ENCODE peak calls at places on chromosomes 1 and 21, in nine cellular contexts. One of them, this sample, is unnamed.

GRCh38 chr1:159829822-159830455 is 3.3 kb downstream of the SLAMF8 start:
- DNase-seq in transverse colon: no peak
- DNase-seq in foreskin keratinocyte: no peak
- DNase-seq in stomach: no peak
- DNase-seq in chondrocyte: no peak
- DNase-seq in brain microvascular endothelial cell: peak
- DNase-seq in heart right ventricle: no peak
- DNase-seq in colonic mucosa: no peak
- DNase-seq in endothelial cell: no peak
- DNase-seq in this sample: no peak

GRCh38 chr1:54807756-54808155 is 6.6 kb upstream of the TTC22 start:
- DNase-seq in transverse colon: peak
- DNase-seq in foreskin keratinocyte: no peak
- DNase-seq in stomach: peak
- DNase-seq in chondrocyte: peak
- DNase-seq in brain microvascular endothelial cell: no peak
- DNase-seq in heart right ventricle: no peak
- DNase-seq in colonic mucosa: no peak
- DNase-seq in endothelial cell: no peak
- DNase-seq in this sample: no peak

GRCh38 chr1:17485280-17485679 is 45.8 kb upstream of the RCC2 start:
- DNase-seq in transverse colon: no peak
- DNase-seq in foreskin keratinocyte: no peak
- DNase-seq in stomach: peak
- DNase-seq in chondrocyte: no peak
- DNase-seq in brain microvascular endothelial cell: peak
- DNase-seq in heart right ventricle: no peak
- DNase-seq in colonic mucosa: no peak
- DNase-seq in endothelial cell: peak
- DNase-seq in this sample: no peak

GRCh38 chr1:155050560-155051341 is at the start of gene ADAM15:
- DNase-seq in transverse colon: peak
- DNase-seq in foreskin keratinocyte: peak
- DNase-seq in stomach: peak
- DNase-seq in chondrocyte: no peak
- DNase-seq in brain microvascular endothelial cell: peak
- DNase-seq in heart right ventricle: peak
- DNase-seq in colonic mucosa: peak
- DNase-seq in endothelial cell: peak
- DNase-seq in this sample: peak

GRCh38 chr21:43676391-43676790 is 17.0 kb downstream of the RRP1B start:
- DNase-seq in transverse colon: no peak
- DNase-seq in foreskin keratinocyte: no peak
- DNase-seq in stomach: no peak
- DNase-seq in chondrocyte: no peak
- DNase-seq in brain microvascular endothelial cell: no peak
- DNase-seq in heart right ventricle: no peak
- DNase-seq in colonic mucosa: no peak
- DNase-seq in endothelial cell: no peak
- DNase-seq in this sample: no peak

GRCh38 chr1:1622578-1623094 is 7.3 kb downstream of the MIB2 start:
- DNase-seq in transverse colon: no peak
- DNase-seq in foreskin keratinocyte: no peak
- DNase-seq in stomach: no peak
- DNase-seq in chondrocyte: no peak
- DNase-seq in brain microvascular endothelial cell: no peak
- DNase-seq in heart right ventricle: no peak
- DNase-seq in colonic mucosa: no peak
- DNase-seq in endothelial cell: no peak
- DNase-seq in this sample: no peak

GRCh38 chr1:154743536-154744036 is 126.5 kb downstream of the KCNN3 start:
- DNase-seq in transverse colon: no peak
- DNase-seq in foreskin keratinocyte: no peak
- DNase-seq in stomach: no peak
- DNase-seq in chondrocyte: no peak
- DNase-seq in brain microvascular endothelial cell: no peak
- DNase-seq in heart right ventricle: no peak
- DNase-seq in colonic mucosa: no peak
- DNase-seq in endothelial cell: no peak
- DNase-seq in this sample: no peak

GRCh38 chr21:40841524-40842196 is 5.3 kb downstream of the DSCAM start:
- DNase-seq in transverse colon: no peak
- DNase-seq in foreskin keratinocyte: peak
- DNase-seq in stomach: peak
- DNase-seq in chondrocyte: no peak
- DNase-seq in brain microvascular endothelial cell: no peak
- DNase-seq in heart right ventricle: peak
- DNase-seq in colonic mucosa: no peak
- DNase-seq in endothelial cell: peak
- DNase-seq in this sample: no peak

GRCh38 chr21:40227111-40227510 is 359.9 kb downstream of the PCP4 start:
- DNase-seq in transverse colon: no peak
- DNase-seq in foreskin keratinocyte: peak
- DNase-seq in stomach: no peak
- DNase-seq in chondrocyte: no peak
- DNase-seq in brain microvascular endothelial cell: no peak
- DNase-seq in heart right ventricle: no peak
- DNase-seq in colonic mucosa: no peak
- DNase-seq in endothelial cell: no peak
- DNase-seq in this sample: no peak

DNA sequence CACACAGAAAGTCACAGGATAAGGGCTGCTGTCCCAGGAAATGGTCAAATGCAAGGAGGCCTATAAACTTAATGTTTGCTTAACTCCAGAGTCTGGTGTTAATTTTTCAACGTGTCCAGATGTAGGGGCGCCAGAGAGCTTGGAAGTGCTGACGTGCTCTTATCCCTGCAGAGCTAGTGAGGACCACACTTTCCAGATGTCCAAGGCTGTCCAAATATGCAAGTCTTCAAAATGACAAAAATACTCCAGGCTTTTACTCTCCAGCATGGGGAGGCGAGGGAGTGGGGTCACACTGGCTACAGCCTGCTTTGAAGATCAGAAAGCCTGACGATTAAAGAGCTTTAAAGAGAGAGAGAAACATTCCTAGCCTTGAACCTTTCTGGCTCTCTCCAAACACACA is 57.6 kb downstream of the ABCA4 start:
- DNase-seq in transverse colon: peak
- DNase-seq in foreskin keratinocyte: no peak
- DNase-seq in stomach: peak
- DNase-seq in chondrocyte: no peak
- DNase-seq in brain microvascular endothelial cell: peak
- DNase-seq in heart right ventricle: peak
- DNase-seq in colonic mucosa: peak
- DNase-seq in endothelial cell: no peak
- DNase-seq in this sample: no peak
- TF ChIP-seq CTCF in transverse colon: peak
- TF ChIP-seq CTCF in foreskin keratinocyte: peak
- TF ChIP-seq CTCF in stomach: peak
- TF ChIP-seq CTCF in chondrocyte: peak
- TF ChIP-seq CTCF in brain microvascular endothelial cell: peak
- TF ChIP-seq CTCF in heart right ventricle: peak
- TF ChIP-seq CTCF in colonic mucosa: no peak
- TF ChIP-seq CTCF in endothelial cell: no peak
- TF ChIP-seq CTCF in this sample: no peak

GRCh38 chr1:220371324-220371723 is 99.1 kb upstream of the RAB3GAP2 start:
- DNase-seq in transverse colon: no peak
- DNase-seq in foreskin keratinocyte: no peak
- DNase-seq in stomach: no peak
- DNase-seq in chondrocyte: no peak
- DNase-seq in brain microvascular endothelial cell: no peak
- DNase-seq in heart right ventricle: no peak
- DNase-seq in colonic mucosa: no peak
- DNase-seq in endothelial cell: peak
- DNase-seq in this sample: no peak
- TF ChIP-seq CTCF in transverse colon: no peak
- TF ChIP-seq CTCF in foreskin keratinocyte: peak
- TF ChIP-seq CTCF in stomach: no peak
- TF ChIP-seq CTCF in chondrocyte: no peak
- TF ChIP-seq CTCF in brain microvascular endothelial cell: no peak
- TF ChIP-seq CTCF in heart right ventricle: no peak
- TF ChIP-seq CTCF in colonic mucosa: no peak
- TF ChIP-seq CTCF in endothelial cell: no peak
- TF ChIP-seq CTCF in this sample: no peak

GRCh38 chr1:223531742-223532341 is 133.7 kb downstream of the CAPN8 start:
- DNase-seq in transverse colon: peak
- DNase-seq in foreskin keratinocyte: peak
- DNase-seq in stomach: peak
- DNase-seq in chondrocyte: no peak
- DNase-seq in brain microvascular endothelial cell: peak
- DNase-seq in heart right ventricle: no peak
- DNase-seq in colonic mucosa: peak
- DNase-seq in endothelial cell: peak
- DNase-seq in this sample: peak
- TF ChIP-seq CTCF in transverse colon: peak
- TF ChIP-seq CTCF in foreskin keratinocyte: peak
- TF ChIP-seq CTCF in stomach: peak
- TF ChIP-seq CTCF in chondrocyte: peak
- TF ChIP-seq CTCF in brain microvascular endothelial cell: peak
- TF ChIP-seq CTCF in heart right ventricle: peak
- TF ChIP-seq CTCF in colonic mucosa: peak
- TF ChIP-seq CTCF in endothelial cell: peak
- TF ChIP-seq CTCF in this sample: peak

GRCh38 chr21:31145271-31145801 is 107.1 kb upstream of the KRTAP19-8 start:
- DNase-seq in transverse colon: no peak
- DNase-seq in foreskin keratinocyte: no peak
- DNase-seq in stomach: no peak
- DNase-seq in chondrocyte: no peak
- DNase-seq in brain microvascular endothelial cell: no peak
- DNase-seq in heart right ventricle: no peak
- DNase-seq in colonic mucosa: no peak
- DNase-seq in endothelial cell: no peak
- DNase-seq in this sample: no peak

GRCh38 chr21:31141389-31142021 is 103.2 kb upstream of the KRTAP19-8 start:
- DNase-seq in transverse colon: no peak
- DNase-seq in foreskin keratinocyte: no peak
- DNase-seq in stomach: no peak
- DNase-seq in chondrocyte: no peak
- DNase-seq in brain microvascular endothelial cell: no peak
- DNase-seq in heart right ventricle: peak
- DNase-seq in colonic mucosa: no peak
- DNase-seq in endothelial cell: no peak
- DNase-seq in this sample: no peak

GRCh38 chr21:31143021-31143420 is 104.7 kb upstream of the KRTAP19-8 start:
- DNase-seq in transverse colon: no peak
- DNase-seq in foreskin keratinocyte: no peak
- DNase-seq in stomach: no peak
- DNase-seq in chondrocyte: no peak
- DNase-seq in brain microvascular endothelial cell: no peak
- DNase-seq in heart right ventricle: no peak
- DNase-seq in colonic mucosa: no peak
- DNase-seq in endothelial cell: no peak
- DNase-seq in this sample: no peak

GRCh38 chr21:31140025-31140424 is 101.7 kb upstream of the KRTAP19-8 start:
- DNase-seq in transverse colon: no peak
- DNase-seq in foreskin keratinocyte: no peak
- DNase-seq in stomach: no peak
- DNase-seq in chondrocyte: no peak
- DNase-seq in brain microvascular endothelial cell: no peak
- DNase-seq in heart right ventricle: no peak
- DNase-seq in colonic mucosa: no peak
- DNase-seq in endothelial cell: no peak
- DNase-seq in this sample: no peak

DNA sequence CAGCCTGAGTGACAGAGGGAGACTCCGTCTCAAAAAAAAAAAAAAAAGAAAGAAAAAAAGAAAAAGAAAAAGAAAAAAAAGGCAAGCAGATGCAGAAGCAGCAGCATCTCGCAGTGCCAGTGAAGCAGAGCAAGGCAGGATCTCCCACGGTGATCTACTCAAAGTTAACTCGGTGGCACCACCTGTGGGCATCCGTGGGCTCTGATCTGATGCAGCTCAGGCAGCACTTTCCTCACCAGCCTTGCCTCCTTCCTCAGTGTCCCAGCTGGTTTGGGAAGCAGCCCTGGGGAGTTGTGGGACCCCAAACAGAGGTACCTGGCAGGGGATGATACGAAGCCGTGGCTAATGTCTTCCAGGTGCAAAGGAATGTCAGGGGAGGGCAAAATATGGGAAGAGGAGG is 104.3 kb upstream of the KRTAP19-8 start:
- DNase-seq in transverse colon: no peak
- DNase-seq in foreskin keratinocyte: no peak
- DNase-seq in stomach: no peak
- DNase-seq in chondrocyte: no peak
- DNase-seq in brain microvascular endothelial cell: no peak
- DNase-seq in heart right ventricle: no peak
- DNase-seq in colonic mucosa: no peak
- DNase-seq in endothelial cell: peak
- DNase-seq in this sample: no peak
- TF ChIP-seq CTCF in transverse colon: no peak
- TF ChIP-seq CTCF in foreskin keratinocyte: peak
- TF ChIP-seq CTCF in stomach: no peak
- TF ChIP-seq CTCF in chondrocyte: peak
- TF ChIP-seq CTCF in brain microvascular endothelial cell: peak
- TF ChIP-seq CTCF in heart right ventricle: no peak
- TF ChIP-seq CTCF in colonic mucosa: no peak
- TF ChIP-seq CTCF in endothelial cell: no peak
- TF ChIP-seq CTCF in this sample: no peak

GRCh38 chr21:17494051-17494450 is 18.8 kb upstream of the CXADR start:
- DNase-seq in transverse colon: no peak
- DNase-seq in foreskin keratinocyte: no peak
- DNase-seq in stomach: no peak
- DNase-seq in chondrocyte: no peak
- DNase-seq in brain microvascular endothelial cell: no peak
- DNase-seq in heart right ventricle: no peak
- DNase-seq in colonic mucosa: no peak
- DNase-seq in endothelial cell: no peak
- DNase-seq in this sample: no peak

GRCh38 chr21:17501107-17502006 is 11.5 kb upstream of the CXADR start:
- DNase-seq in transverse colon: no peak
- DNase-seq in foreskin keratinocyte: no peak
- DNase-seq in stomach: no peak
- DNase-seq in chondrocyte: no peak
- DNase-seq in brain microvascular endothelial cell: no peak
- DNase-seq in heart right ventricle: no peak
- DNase-seq in colonic mucosa: peak
- DNase-seq in endothelial cell: no peak
- DNase-seq in this sample: no peak

GRCh38 chr21:17495680-17496079 is 17.2 kb upstream of the CXADR start:
- DNase-seq in transverse colon: no peak
- DNase-seq in foreskin keratinocyte: no peak
- DNase-seq in stomach: no peak
- DNase-seq in chondrocyte: no peak
- DNase-seq in brain microvascular endothelial cell: no peak
- DNase-seq in heart right ventricle: no peak
- DNase-seq in colonic mucosa: no peak
- DNase-seq in endothelial cell: no peak
- DNase-seq in this sample: no peak

GRCh38 chr21:17498586-17498985 is 14.3 kb upstream of the CXADR start:
- DNase-seq in transverse colon: no peak
- DNase-seq in foreskin keratinocyte: no peak
- DNase-seq in stomach: no peak
- DNase-seq in chondrocyte: no peak
- DNase-seq in brain microvascular endothelial cell: no peak
- DNase-seq in heart right ventricle: no peak
- DNase-seq in colonic mucosa: no peak
- DNase-seq in endothelial cell: no peak
- DNase-seq in this sample: no peak

DNA sequence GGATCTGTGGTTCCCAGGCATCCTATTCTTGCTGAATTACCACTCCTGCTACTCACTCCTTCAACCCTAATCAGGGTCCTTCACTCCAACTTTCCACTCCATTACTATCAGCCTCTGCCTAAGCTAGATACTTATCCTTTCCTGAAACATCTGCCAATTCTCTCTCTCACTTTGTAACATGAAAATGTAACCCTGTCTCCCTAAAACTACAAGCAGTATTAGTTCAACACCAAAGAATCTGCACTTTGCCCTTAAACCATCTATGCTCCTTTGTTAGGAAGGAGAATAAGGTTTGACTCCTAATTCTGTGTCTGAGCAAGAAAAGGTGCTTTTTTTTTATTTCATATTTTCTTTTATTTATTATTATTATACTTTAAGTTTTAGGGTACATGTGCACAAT is 15.5 kb upstream of the CXADR start:
- DNase-seq in transverse colon: no peak
- DNase-seq in foreskin keratinocyte: no peak
- DNase-seq in stomach: no peak
- DNase-seq in chondrocyte: no peak
- DNase-seq in brain microvascular endothelial cell: no peak
- DNase-seq in heart right ventricle: no peak
- DNase-seq in colonic mucosa: no peak
- DNase-seq in endothelial cell: no peak
- DNase-seq in this sample: no peak
- TF ChIP-seq CTCF in transverse colon: no peak
- TF ChIP-seq CTCF in foreskin keratinocyte: no peak
- TF ChIP-seq CTCF in stomach: no peak
- TF ChIP-seq CTCF in chondrocyte: no peak
- TF ChIP-seq CTCF in brain microvascular endothelial cell: no peak
- TF ChIP-seq CTCF in heart right ventricle: no peak
- TF ChIP-seq CTCF in colonic mucosa: no peak
- TF ChIP-seq CTCF in endothelial cell: no peak
- TF ChIP-seq CTCF in this sample: no peak